ENCODE peak calls at places on chromosomes 6 and 20, in ten cellular contexts. J, T, S, D, B, U, O, P, K and F are unnamed samples.

GRCh38 chr20:22352019-22352418 is 232.4 kb downstream of the FOXA2 start:
- DNase-seq in P (no peak), T (no peak), B (no peak), K (no peak), J (no peak), O (no peak), U (no peak), D (no peak), S (no peak), F (no peak)

GRCh38 chr6:112061605-112062004 is 7.7 kb downstream of the CCN6 start:
- DNase-seq in B (no peak), U (no peak), O (no peak), T (no peak), D (no peak), J (peak), P (no peak), K (no peak), S (peak), F (peak)

GRCh38 chr20:5312518-5312917 is 4.2 kb downstream of the PROKR2 start:
- DNase-seq in O (no peak), D (no peak), U (no peak), P (no peak), B (no peak), T (no peak), S (no peak), K (no peak), J (no peak), F (no peak)

GRCh38 chr6:109263873-109264700 is 118.2 kb downstream of the CD164 start:
- DNase-seq in D (no peak), O (no peak), J (no peak), P (no peak), K (no peak), T (no peak), S (no peak), U (no peak), B (no peak), F (no peak)

GRCh38 chr6:125945378-125946141 is 11.0 kb upstream of the HINT3 start:
- DNase-seq in K (no peak), D (no peak), O (no peak), T (no peak), U (no peak), S (peak), P (no peak), B (no peak), J (peak), F (peak)

GRCh38 chr20:52402514-52402913 is 210.9 kb upstream of the ZFP64 start:
- DNase-seq in K (no peak), P (no peak), B (no peak), O (no peak), U (no peak), T (no peak), J (no peak), S (no peak), D (no peak), F (no peak)

GRCh38 chr6:149248688-149249369 is 68.7 kb upstream of the TAB2 start:
- DNase-seq in U (peak), P (no peak), K (no peak), T (no peak), J (peak), B (no peak), D (no peak), O (no peak), S (no peak), F (peak)

GRCh38 chr20:19460386-19460785 is 247.9 kb downstream of the SLC24A3 start:
- DNase-seq in O (no peak), S (peak), U (no peak), T (peak), P (no peak), K (no peak), D (no peak), J (peak), B (no peak), F (peak)

GRCh38 chr6:112286010-112286409 is 31.6 kb upstream of the LAMA4 start:
- DNase-seq in K (no peak), D (peak), S (no peak), O (no peak), J (peak), P (peak), U (peak), T (no peak), B (no peak), F (no peak)

GRCh38 chr6:9532621-9533557 is 882.0 kb downstream of the TFAP2A start:
- DNase-seq in S (peak), D (no peak), O (no peak), K (no peak), P (no peak), J (peak), U (peak), B (no peak), T (no peak), F (peak)

GRCh38 chr6:99933129-99933528 is 60.9 kb downstream of the MCHR2 start:
- DNase-seq in T (no peak), D (no peak), O (no peak), K (no peak), B (no peak), U (no peak), J (peak), P (no peak), S (peak), F (peak)

GRCh38 chr6:35507221-35507620 is 5.5 kb downstream of the TULP1 start:
- DNase-seq in D (no peak), O (no peak), U (no peak), J (no peak), T (no peak), S (no peak), P (no peak), B (no peak), K (no peak), F (no peak)